ENCODE peak calls at places on chromosomes 12 and 14, in five cellular contexts. M is T-cell, G is fibroblast of lung, Y is ovary, N is astrocyte of the cerebellum. Q is an unnamed sample.

GRCh38 chr14:66610154-66610563 is 102.2 kb downstream of the GPHN start:
- DNase-seq in M (no peak), G (peak), Y (no peak), N (no peak), Q (no peak)

GRCh38 chr14:89617471-89618291 is 200.6 kb upstream of the FOXN3 start:
- DNase-seq in M (no peak), G (peak), Y (no peak), N (peak), Q (no peak)

GRCh38 chr12:10082057-10082874 is 16.5 kb downstream of the CLEC1A start:
- DNase-seq in M (no peak), G (no peak), Y (no peak), N (no peak), Q (no peak)

GRCh38 chr12:106632797-106633450 is 50.1 kb downstream of the RFX4 start:
- DNase-seq in M (no peak), G (no peak), Y (no peak), N (no peak), Q (no peak)

GRCh38 chr12:20832911-20833310 is 22.4 kb downstream of the SLCO1B3 start:
- DNase-seq in M (no peak), G (no peak), Y (no peak), N (no peak), Q (no peak)

GRCh38 chr12:113174461-113175384 is 10.6 kb downstream of the DDX54 start:
- DNase-seq in M (peak), G (peak), Y (peak), N (no peak), Q (peak)

GRCh38 chr12:51056242-51056641 is 8.1 kb downstream of the LETMD1 start:
- DNase-seq in M (no peak), G (peak), Y (no peak), N (no peak), Q (no peak)

GRCh38 chr12:104944252-104944651 is 13.8 kb downstream of the SLC41A2 start:
- DNase-seq in M (no peak), G (no peak), Y (no peak), N (no peak), Q (no peak)

GRCh38 chr14:49303952-49304516 is 282.1 kb downstream of the RPS29 start:
- DNase-seq in M (no peak), G (peak), Y (peak), N (peak), Q (no peak)

GRCh38 chr14:23360496-23360895 is 4.5 kb downstream of the EFS start:
- DNase-seq in M (no peak), G (no peak), Y (no peak), N (no peak), Q (no peak)

GRCh38 chr12:131912526-131913274 is 16.4 kb upstream of the PUS1 start:
- DNase-seq in M (no peak), G (peak), Y (peak), N (peak), Q (no peak)

GRCh38 chr12:56321027-56321426 is 5.2 kb upstream of the CNPY2 start:
- DNase-seq in M (no peak), G (peak), Y (no peak), N (no peak), Q (no peak)

GRCh38 chr12:76223869-76224268 is 124.3 kb downstream of the BBS10 start:
- DNase-seq in M (no peak), G (no peak), Y (no peak), N (no peak), Q (no peak)

GRCh38 chr12:5511644-5512584 is 80.0 kb downstream of the NTF3 start:
- DNase-seq in M (no peak), G (peak), Y (peak), N (no peak), Q (peak)

GRCh38 chr14:63960926-63961567 is 108.2 kb downstream of the SYNE2 start:
- DNase-seq in M (no peak), G (peak), Y (no peak), N (peak), Q (no peak)

GRCh38 chr12:52440821-52441319 is 6.7 kb upstream of the KRT75 start:
- DNase-seq in M (no peak), G (no peak), Y (no peak), N (no peak), Q (no peak)

GRCh38 chr14:70595443-70596185 is 4.8 kb downstream of the MED6 start:
- DNase-seq in M (no peak), G (peak), Y (no peak), N (no peak), Q (no peak)

GRCh38 chr12:124792177-124792576 is 71.5 kb downstream of the SCARB1 start:
- DNase-seq in M (no peak), G (no peak), Y (no peak), N (no peak), Q (no peak)

GRCh38 chr14:35534130-35534883 is at the start of gene INSM2:
- DNase-seq in M (no peak), G (peak), Y (no peak), N (no peak), Q (no peak)

GRCh38 chr12:80655751-80656150 is 51.7 kb upstream of the MYF6 start:
- DNase-seq in M (no peak), G (peak), Y (no peak), N (no peak), Q (no peak)

GRCh38 chr14:70027785-70028428 is 148.7 kb downstream of the SMOC1 start:
- DNase-seq in M (peak), G (peak), Y (peak), N (no peak), Q (peak)

GRCh38 chr12:24574538-24574937 is 374.4 kb downstream of the BCAT1 start:
- DNase-seq in M (no peak), G (no peak), Y (no peak), N (no peak), Q (no peak)

Q was measured in D341Med.